ENCODE peak calls at places on chromosomes 16 and 17, in eight cellular contexts. F, D, V, U, H, A, Y and X are unnamed samples.

GRCh38 chr16:29675811-29676643 is 3.0 kb upstream of the QPRT start:
- ATAC-seq in F (peak; percentile 46), Y (peak; percentile 57), A (no peak), D (peak; percentile 30), V (peak; percentile 59), U (peak; percentile 54), H (peak; percentile 74), X (peak; percentile 86)

GRCh38 chr16:57112403-57113041 is 20.1 kb downstream of the CPNE2 start:
- ATAC-seq in A (peak; percentile 7), Y (no peak), F (peak; percentile 8), V (peak; percentile 32), D (no peak), H (no peak), U (no peak), X (no peak)

GRCh38 chr17:6286239-6286638 is 148.7 kb downstream of the AIPL1 start:
- ATAC-seq in D (no peak), F (no peak), Y (no peak), U (no peak), V (no peak), A (no peak), H (no peak), X (no peak)

GRCh38 chr16:16971042-16971441 is 499.7 kb downstream of the XYLT1 start:
- ATAC-seq in U (no peak), V (no peak), H (no peak), D (no peak), Y (no peak), A (no peak), F (no peak), X (no peak)

GRCh38 chr16:11167581-11167980 is 88.4 kb downstream of the SOCS1 start:
- ATAC-seq in U (no peak), H (no peak), Y (no peak), D (no peak), F (no peak), A (no peak), V (no peak), X (no peak)

GRCh38 chr17:39818282-39819000 is 45.7 kb downstream of the IKZF3 start:
- ATAC-seq in V (no peak), A (no peak), U (no peak), F (no peak), D (no peak), Y (no peak), H (no peak), X (no peak)

GRCh38 chr16:27640277-27640600 is 90.3 kb downstream of the KATNIP start:
- ATAC-seq in D (no peak), F (peak; percentile 89), V (no peak), H (peak; percentile 7), A (peak; percentile 45), Y (no peak), U (no peak), X (peak; percentile 38)

GRCh38 chr16:22147853-22148252 is 14.5 kb upstream of the SDR42E2 start:
- ATAC-seq in V (no peak), U (no peak), H (no peak), Y (no peak), A (no peak), F (no peak), D (no peak), X (no peak)

GRCh38 chr16:75152635-75153034 is 4.3 kb downstream of the ZFP1 start:
- ATAC-seq in H (no peak), A (no peak), Y (no peak), V (no peak), U (no peak), D (no peak), F (no peak), X (peak; percentile 36)

GRCh38 chr16:90047714-90048346 is 28.6 kb upstream of the DBNDD1 start:
- ATAC-seq in Y (peak; percentile 42), F (peak; percentile 1), D (peak; percentile 54), A (peak; percentile 16), V (no peak), U (peak; percentile 44), H (peak; percentile 37), X (no peak)

GRCh38 chr17:60905709-60906108 is 228.1 kb downstream of the BCAS3 start:
- ATAC-seq in H (no peak), F (no peak), U (no peak), A (no peak), D (no peak), V (no peak), Y (no peak), X (no peak)

GRCh38 chr17:1873418-1873817 is 43.6 kb downstream of the RPA1 start:
- ATAC-seq in A (no peak), Y (peak; percentile 52), U (no peak), H (peak; percentile 68), V (no peak), F (no peak), D (no peak), X (no peak)

GRCh38 chr17:41672153-41672552 is 16.5 kb upstream of the EIF1 start:
- ATAC-seq in F (no peak), D (no peak), A (no peak), U (no peak), Y (no peak), H (peak; percentile 35), V (no peak), X (no peak)

GRCh38 chr16:69711115-69711740 is 15.1 kb downstream of the NQO1 start:
- ATAC-seq in H (no peak), U (no peak), D (no peak), A (peak; percentile 24), F (peak; percentile 73), V (no peak), Y (no peak), X (no peak)

GRCh38 chr17:50603340-50603739 is 31.3 kb upstream of the ABCC3 start:
- ATAC-seq in U (no peak), A (no peak), F (no peak), Y (peak; percentile 46), D (no peak), V (no peak), H (peak; percentile 73), X (no peak)

GRCh38 chr17:37834168-37834567 is 89.3 kb upstream of the HNF1B start:
- ATAC-seq in D (no peak), A (no peak), U (no peak), F (no peak), V (no peak), Y (no peak), H (no peak), X (no peak)